ENCODE peak calls at places on chromosome 16, in four cellular contexts. S is A549, A is K562, O is HepG2. K is an unnamed sample.
A peak's percentile ranks its signal among the peaks of the same experiment; 100 is the strongest.

GRCh38 chr16:66667944-66668343 is 28.6 kb downstream of the CMTM4 start:
- DNase-seq in O (no peak), A (no peak), S (no peak), K (no peak)

GRCh38 chr16:48609453-48610023 is 442 bp downstream of the N4BP1 start:
- DNase-seq in S (peak; percentile 47), A (peak; percentile 63), O (no peak), K (peak; percentile 54)

GRCh38 chr16:25020112-25020591 is 5.0 kb upstream of the ARHGAP17 start:
- DNase-seq in S (no peak), O (no peak), A (no peak), K (no peak)

GRCh38 chr16:25110392-25110947 is 1.1 kb upstream of the LCMT1 start:
- DNase-seq in O (no peak), A (peak; percentile 42), S (peak; percentile 40), K (no peak)

GRCh38 chr16:19559242-19559910 is 3.9 kb downstream of the VPS35L start:
- DNase-seq in S (peak; percentile 67), O (peak; percentile 58), A (peak; percentile 67), K (peak; percentile 69)

GRCh38 chr16:6905601-6906000 is 427.0 kb upstream of the RBFOX1 start:
- DNase-seq in O (no peak), A (no peak), S (no peak), K (no peak)

GRCh38 chr16:79665970-79666369 is 65.4 kb upstream of the MAF start:
- DNase-seq in S (no peak), O (no peak), A (no peak), K (no peak)

GRCh38 chr16:79519448-79519847 is 81.1 kb downstream of the MAF start:
- DNase-seq in O (no peak), A (peak; percentile 39), S (no peak), K (no peak)

GRCh38 chr16:83785455-83785854 is 22.3 kb upstream of the HSBP1 start:
- DNase-seq in O (no peak), A (peak; percentile 54), S (no peak), K (peak; percentile 7)

GRCh38 chr16:25950586-25951201 is 258.9 kb downstream of the HS3ST4 start:
- DNase-seq in S (no peak), A (no peak), O (no peak), K (no peak)

GRCh38 chr16:61900482-61900881 is 135.8 kb downstream of the CDH8 start:
- DNase-seq in O (no peak), A (no peak), S (peak; percentile 1), K (no peak)

GRCh38 chr16:79845734-79846135 is 245.2 kb upstream of the MAF start:
- DNase-seq in A (peak; percentile 92), O (no peak), S (peak; percentile 21), K (no peak)

GRCh38 chr16:14564323-14564722 is 65.7 kb downstream of the PARN start:
- DNase-seq in A (no peak), O (peak; percentile 45), S (peak; percentile 29), K (no peak)

GRCh38 chr16:11056989-11057645 is 112.8 kb downstream of the CLEC16A start:
- DNase-seq in S (no peak), A (no peak), O (no peak), K (no peak)

GRCh38 chr16:12646490-12647274 is 157.0 kb downstream of the CPPED1 start:
- DNase-seq in S (peak; percentile 45), O (peak; percentile 47), A (peak; percentile 34), K (no peak)

GRCh38 chr16:89721644-89722391 is 481 bp downstream of the ZNF276 start:
- DNase-seq in O (no peak), A (peak; percentile 58), S (peak; percentile 56), K (peak; percentile 34)

GRCh38 chr16:15942901-15943690 is 6.3 kb upstream of the ABCC1 start:
- DNase-seq in O (no peak), A (no peak), S (no peak), K (no peak)

GRCh38 chr16:69397821-69398521 is 12.2 kb upstream of the TERF2 start:
- DNase-seq in O (peak; percentile 87), A (peak; percentile 62), S (peak; percentile 93), K (peak; percentile 78)

GRCh38 chr16:50305441-50306061 is 39.2 kb downstream of the ADCY7 start:
- DNase-seq in S (no peak), A (no peak), O (no peak), K (no peak)

GRCh38 chr16:70437017-70437581 is 1.8 kb downstream of the ST3GAL2 start:
- DNase-seq in A (peak; percentile 94), S (no peak), O (peak; percentile 57), K (peak; percentile 94)

GRCh38 chr16:27461483-27462171 is 59.7 kb downstream of the IL21R start:
- DNase-seq in A (no peak), S (no peak), O (no peak), K (peak; percentile 54)

GRCh38 chr16:30186444-30186781 is 3.0 kb downstream of the CORO1A start:
- DNase-seq in O (no peak), S (no peak), A (no peak), K (no peak)

GRCh38 chr16:54320895-54321294 is 34.3 kb upstream of the IRX3 start:
- DNase-seq in A (no peak), O (no peak), S (no peak), K (no peak)

GRCh38 chr16:27177031-27177774 is 26.1 kb upstream of the KDM8 start:
- DNase-seq in O (no peak), A (no peak), S (peak; percentile 59), K (peak; percentile 93)

GRCh38 chr16:75318737-75319136 is 67.3 kb upstream of the BCAR1 start:
- DNase-seq in S (no peak), O (no peak), A (no peak), K (no peak)

GRCh38 chr16:75322706-75323105 is 71.3 kb upstream of the BCAR1 start:
- DNase-seq in O (no peak), S (no peak), A (no peak), K (peak; percentile 64)

GRCh38 chr16:75317101-75317522 is 65.7 kb upstream of the BCAR1 start:
- DNase-seq in O (no peak), A (peak; percentile 58), S (no peak), K (no peak)

GRCh38 chr16:75320435-75320834 is 69.0 kb upstream of the BCAR1 start:
- DNase-seq in O (peak; percentile 41), S (no peak), A (no peak), K (no peak)

DNA sequence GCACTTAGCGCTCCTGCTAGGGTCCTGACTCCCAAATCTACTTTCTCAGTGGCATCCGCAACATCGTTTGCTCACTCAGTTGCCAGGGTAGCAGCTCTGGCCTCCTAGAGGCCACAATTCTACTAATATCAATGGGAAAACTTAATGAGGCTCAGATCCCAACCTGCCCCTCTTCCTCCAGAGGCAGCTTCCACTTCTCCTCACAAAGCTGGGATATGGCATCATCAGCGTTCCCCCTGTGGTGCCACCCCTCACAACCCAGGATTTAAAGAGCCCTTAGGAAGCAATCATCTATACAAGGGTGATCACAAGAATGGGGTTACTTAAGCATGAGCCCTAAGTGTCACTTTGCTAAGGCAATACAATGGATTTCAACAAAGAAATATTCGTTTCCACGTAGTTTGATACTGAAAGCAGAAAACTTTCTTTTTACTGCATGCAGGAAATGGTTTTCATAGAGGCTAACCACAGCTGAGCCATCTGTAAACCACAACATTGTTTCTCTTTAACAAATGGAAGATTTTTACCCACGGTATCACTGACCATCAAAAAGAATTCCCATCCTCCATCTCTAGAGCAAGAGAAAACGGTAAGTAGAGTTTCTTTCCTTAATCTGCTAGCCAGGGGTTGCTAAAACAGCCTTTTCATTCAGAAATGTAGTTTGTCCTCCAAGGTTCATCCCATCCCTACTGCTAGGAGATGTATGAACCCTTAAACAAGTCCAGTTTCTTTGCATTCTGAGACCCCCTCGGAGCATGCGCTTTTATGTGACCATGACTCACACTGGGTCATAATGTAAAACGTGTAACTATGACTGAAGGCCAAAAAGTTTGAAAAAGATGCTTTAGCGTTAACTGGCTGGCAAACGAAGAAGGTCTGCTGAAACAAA is 68.3 kb upstream of the BCAR1 start:
- DNase-seq in A (no peak), S (no peak), O (no peak), K (peak; percentile 92)
- TF ChIP-seq MAZ in A (no peak), S (no peak), O (no peak), K (no peak)

GRCh38 chr16:58644765-58645487 is 15.3 kb upstream of the CNOT1 start:
- DNase-seq in O (no peak), S (no peak), A (no peak), K (no peak)
- H3K4me2 ChIP-seq in O (no peak overlapping the region), S (no peak overlapping the region), A (no peak overlapping the region), K (no peak overlapping the region)

DNA sequence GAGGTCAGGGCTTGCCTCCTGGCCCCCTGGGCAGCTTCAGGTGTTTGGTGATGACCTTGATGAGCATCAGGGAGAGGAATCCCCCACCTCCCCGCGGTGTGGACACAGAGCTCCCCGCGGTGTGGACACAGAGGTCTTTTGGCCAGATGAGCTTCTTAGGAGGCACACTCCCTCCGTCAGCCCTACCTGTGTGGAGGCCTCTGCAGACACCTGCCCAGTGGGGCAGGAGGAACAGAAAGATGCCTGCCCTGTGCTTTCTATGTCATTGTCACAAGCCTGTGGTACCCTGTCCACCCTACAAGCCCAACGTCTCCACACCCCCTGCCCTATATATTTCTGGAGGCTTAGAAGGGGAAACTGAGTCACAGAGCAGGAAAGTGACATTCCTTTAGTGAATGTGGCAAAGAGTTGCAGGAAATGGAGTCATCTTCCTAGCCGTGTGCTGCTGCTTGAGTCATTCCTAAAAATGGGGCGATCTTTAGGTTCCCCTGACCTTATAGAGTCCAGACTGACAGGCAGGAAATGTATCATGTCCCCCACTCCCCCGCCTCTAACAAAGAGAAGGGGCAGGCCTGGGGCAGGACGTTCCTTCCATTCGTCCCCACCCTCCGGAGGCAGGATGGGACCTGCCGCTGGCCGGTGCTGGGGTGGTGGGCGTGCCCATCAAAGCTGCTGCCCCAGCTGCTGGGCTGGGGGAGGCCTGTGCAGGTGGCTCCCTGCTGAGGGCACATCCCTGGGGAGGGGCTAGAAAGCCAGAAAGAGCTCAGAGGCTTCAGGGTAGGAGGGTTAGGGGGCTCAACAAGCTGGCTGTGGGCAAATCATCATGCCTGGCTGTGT is 987 bp upstream of the C16orf74 start:
- DNase-seq in O (no peak), A (no peak), S (no peak), K (peak; percentile 58)
- TF ChIP-seq MAZ in O (no peak), A (no peak), S (no peak), K (no peak)

GRCh38 chr16:84829168-84829965 is 9.6 kb downstream of the CRISPLD2 start:
- DNase-seq in O (no peak), S (no peak), A (no peak), K (peak; percentile 93)

GRCh38 chr16:84828322-84828721 is 8.5 kb downstream of the CRISPLD2 start:
- DNase-seq in O (no peak), S (no peak), A (no peak), K (no peak)

GRCh38 chr16:84826558-84826941 is 6.8 kb downstream of the CRISPLD2 start:
- DNase-seq in O (no peak), A (no peak), S (no peak), K (peak; percentile 72)

GRCh38 chr16:84827131-84827574 is 7.4 kb downstream of the CRISPLD2 start:
- DNase-seq in O (no peak), A (no peak), S (no peak), K (peak; percentile 52)

DNA sequence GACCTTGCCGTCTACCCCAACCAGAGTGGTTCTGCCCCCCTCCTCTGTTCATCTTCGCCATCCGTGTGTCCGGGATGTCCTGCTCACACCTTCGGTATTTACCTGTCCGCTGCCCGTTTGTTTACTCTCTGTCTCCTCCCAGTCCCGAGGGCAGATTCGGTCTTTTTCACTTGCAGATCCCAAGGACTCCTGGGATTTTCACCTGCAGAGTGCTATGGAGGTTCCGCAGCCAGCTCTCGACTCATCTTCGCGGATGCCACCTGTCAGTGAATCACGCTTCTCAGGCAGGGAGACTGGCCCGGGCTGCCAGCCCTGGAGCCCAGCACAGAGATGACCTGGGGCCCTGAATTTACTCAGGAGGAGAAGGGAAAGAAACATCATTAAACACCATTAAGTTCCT is 8.1 kb downstream of the CRISPLD2 start:
- DNase-seq in O (no peak), S (no peak), A (no peak), K (no peak)
- H3K4me2 ChIP-seq in O (no peak overlapping the region), S (no peak overlapping the region), A (no peak overlapping the region), K (no peak overlapping the region)

GRCh38 chr16:8753411-8754054 is 43.9 kb downstream of the TMEM186 start:
- DNase-seq in S (no peak), A (no peak), O (no peak), K (no peak)
- TF ChIP-seq MAZ in S (no peak), A (no peak), O (no peak), K (no peak)

GRCh38 chr16:3029499-3030127 is 5.8 kb downstream of the THOC6 start:
- DNase-seq in O (no peak), S (no peak), A (peak; percentile 80), K (peak; percentile 31)
- H3K4me2 ChIP-seq in O (peak overlapping the region; percentile 75), S (no peak overlapping the region), A (peak overlapping the region; percentile 67), K (no peak overlapping the region)